ENCODE peak calls at places on chromosomes 2 and 18, in seven cellular contexts. V is activated naive CD4-positive, alpha-beta T cell; M is lower lobe of right lung; B is BJ; O is substantia nigra; C is mesendoderm; Y is glutamatergic neuron. Z is an unnamed sample.

GRCh38 chr2:134282638-134283400 is 28.9 kb downstream of the MGAT5 start:
- DNase-seq in V (no peak), M (no peak), B (no peak), O (no peak), C (no peak), Y (no peak), Z (no peak)

GRCh38 chr18:48340502-48340901 is 68.7 kb downstream of the ZBTB7C start:
- DNase-seq in V (no peak), M (no peak), B (no peak), O (no peak), C (no peak), Y (no peak), Z (no peak)

GRCh38 chr2:157592983-157593382 is 35.7 kb downstream of the ACVR1C start:
- DNase-seq in V (no peak), M (no peak), B (peak; percentile 0), O (no peak), C (no peak), Y (no peak), Z (no peak)

GRCh38 chr18:3246636-3247242 is 862 bp upstream of the MYL12A start:
- DNase-seq in V (no peak), M (peak; percentile 58), B (no peak), O (peak; percentile 18), C (no peak), Y (no peak), Z (peak; percentile 34)

GRCh38 chr18:3596324-3597158 is 146.6 kb downstream of the TGIF1 start:
- DNase-seq in V (no peak), M (peak; percentile 62), B (no peak), O (peak; percentile 49), C (peak; percentile 86), Y (peak; percentile 24), Z (peak; percentile 57)

GRCh38 chr2:122660786-122661634 is 905.6 kb downstream of the TSN start:
- DNase-seq in V (no peak), M (no peak), B (no peak), O (no peak), C (peak; percentile 60), Y (no peak), Z (no peak)

GRCh38 chr2:238082151-238082550 is 18.0 kb upstream of the ESPNL start:
- DNase-seq in V (no peak), M (no peak), B (no peak), O (no peak), C (no peak), Y (no peak), Z (no peak)

GRCh38 chr18:58176915-58177717 is 133.1 kb downstream of the NEDD4L start:
- DNase-seq in V (no peak), M (no peak), B (peak; percentile 70), O (no peak), C (no peak), Y (no peak), Z (no peak)

GRCh38 chr2:237218756-237219155 is 133.1 kb downstream of the COPS8 start:
- DNase-seq in V (no peak), M (no peak), B (no peak), O (no peak), C (no peak), Y (no peak), Z (no peak)

GRCh38 chr2:198448803-198449202 is 644.4 kb downstream of the PLCL1 start:
- DNase-seq in V (no peak), M (no peak), B (no peak), O (no peak), C (no peak), Y (no peak), Z (no peak)

GRCh38 chr2:240915526-240916335 is 9.6 kb downstream of the CROCC2 start:
- DNase-seq in V (no peak), M (peak; percentile 46), B (no peak), O (no peak), C (no peak), Y (peak; percentile 52), Z (peak; percentile 13)

GRCh38 chr2:241797441-241798080 is 11.4 kb upstream of the NEU4 start:
- DNase-seq in V (no peak), M (peak; percentile 33), B (no peak), O (no peak), C (no peak), Y (peak; percentile 12), Z (peak; percentile 43)

GRCh38 chr2:24258718-24259117 is 83.9 kb downstream of the FAM228A start:
- DNase-seq in V (no peak), M (no peak), B (no peak), O (no peak), C (no peak), Y (no peak), Z (no peak)

GRCh38 chr18:5462227-5462626 is 81.6 kb downstream of the EPB41L3 start:
- DNase-seq in V (no peak), M (no peak), B (no peak), O (no peak), C (no peak), Y (no peak), Z (no peak)

GRCh38 chr2:168456526-168457176 is 579 bp downstream of the CERS6 start:
- DNase-seq in V (no peak), M (peak; percentile 60), B (no peak), O (peak; percentile 11), C (peak; percentile 79), Y (peak; percentile 71), Z (peak; percentile 62)

GRCh38 chr2:119263656-119264055 is 40.0 kb downstream of the STEAP3 start:
- DNase-seq in V (no peak), M (no peak), B (no peak), O (no peak), C (peak; percentile 20), Y (no peak), Z (no peak)

GRCh38 chr2:28352104-28352503 is 40.6 kb upstream of the FOSL2 start:
- DNase-seq in V (no peak), M (peak; percentile 7), B (no peak), O (no peak), C (no peak), Y (no peak), Z (peak; percentile 10)

GRCh38 chr18:48539406-48540328 is 836 bp downstream of the CTIF start:
- DNase-seq in V (no peak), M (peak; percentile 65), B (no peak), O (peak; percentile 42), C (peak; percentile 81), Y (peak; percentile 64), Z (peak; percentile 75)

GRCh38 chr18:78819926-78820834 is 159.4 kb upstream of the SALL3 start:
- DNase-seq in V (no peak), M (no peak), B (no peak), O (no peak), C (no peak), Y (no peak), Z (no peak)

GRCh38 chr2:226187126-226187525 is 612.5 kb downstream of the IRS1 start:
- DNase-seq in V (no peak), M (no peak), B (no peak), O (no peak), C (no peak), Y (no peak), Z (no peak)

GRCh38 chr2:127486247-127486912 is 39.9 kb downstream of the IWS1 start:
- DNase-seq in V (no peak), M (no peak), B (no peak), O (no peak), C (no peak), Y (no peak), Z (no peak)

GRCh38 chr18:58674863-58675472 is 3.7 kb downstream of the MALT1 start:
- DNase-seq in V (no peak), M (no peak), B (no peak), O (no peak), C (no peak), Y (no peak), Z (no peak)

GRCh38 chr18:47912794-47913594 is 17.5 kb downstream of the SMAD2 start:
- DNase-seq in V (no peak), M (no peak), B (no peak), O (no peak), C (no peak), Y (no peak), Z (no peak)

GRCh38 chr2:128536925-128537620 is 218.4 kb upstream of the HS6ST1 start:
- DNase-seq in V (no peak), M (no peak), B (peak; percentile 76), O (no peak), C (peak; percentile 90), Y (no peak), Z (no peak)

GRCh38 chr2:183541766-183542165 is 417.5 kb downstream of the NUP35 start:
- DNase-seq in V (no peak), M (no peak), B (no peak), O (no peak), C (no peak), Y (no peak), Z (no peak)